ENCODE peak calls at places on chromosomes 12 and 14, in seven cellular contexts. C, D, T, S, U, X and L are unnamed samples.

GRCh38 chr14:99626041-99626648 is 18.8 kb upstream of the HHIPL1 start:
- DNase-seq in U (no peak), X (no peak), D (no peak), C (no peak), S (no peak), T (no peak), L (no peak)

GRCh38 chr12:88946377-88946997 is 366.2 kb upstream of the KITLG start:
- DNase-seq in T (no peak), U (no peak), C (no peak), D (peak), S (no peak), X (no peak), L (peak)

GRCh38 chr14:103753809-103754208 is 38.2 kb downstream of the ZFYVE21 start:
- DNase-seq in S (no peak), U (peak), D (no peak), X (no peak), C (peak), T (no peak), L (no peak)

GRCh38 chr12:129152291-129153075 is 299.2 kb downstream of the GLT1D1 start:
- DNase-seq in X (no peak), T (no peak), U (no peak), C (no peak), D (no peak), S (no peak), L (no peak)

GRCh38 chr12:126912111-126912510 is 1354.9 kb upstream of the TMEM132C start:
- DNase-seq in X (no peak), U (no peak), C (no peak), S (no peak), D (no peak), T (no peak), L (no peak)

GRCh38 chr12:27906658-27907473 is 65.7 kb downstream of the PTHLH start:
- DNase-seq in S (no peak), X (no peak), C (no peak), U (no peak), T (no peak), D (peak), L (no peak)

GRCh38 chr14:76169776-76170175 is 18.1 kb downstream of the GPATCH2L start:
- DNase-seq in U (no peak), C (no peak), X (no peak), D (no peak), S (no peak), T (no peak), L (no peak)

GRCh38 chr12:49017764-49018281 is 753 bp downstream of the PRKAG1 start:
- DNase-seq in D (peak), T (no peak), S (peak), U (peak), X (no peak), C (no peak), L (no peak)

GRCh38 chr12:126076515-126076914 is 1011.3 kb downstream of the AACS start:
- DNase-seq in U (no peak), C (no peak), S (no peak), T (no peak), D (no peak), X (no peak), L (no peak)

GRCh38 chr12:71780207-71780822 is 25.7 kb downstream of the RAB21 start:
- DNase-seq in U (peak), T (no peak), C (no peak), D (peak), S (peak), X (no peak), L (peak)

GRCh38 chr12:132483208-132483607 is 6.7 kb upstream of the FBRSL1 start:
- DNase-seq in C (no peak), T (no peak), S (no peak), X (no peak), D (no peak), U (no peak), L (no peak)

GRCh38 chr12:105212431-105212830 is 23.5 kb downstream of the APPL2 start:
- DNase-seq in U (no peak), X (no peak), D (peak), T (no peak), C (no peak), S (no peak), L (no peak)

GRCh38 chr12:10098762-10099161 is at the start of gene CLEC1A:
- DNase-seq in S (no peak), U (no peak), D (no peak), X (peak), T (no peak), C (no peak), L (peak)

GRCh38 chr14:36238666-36239363 is 62.3 kb upstream of the PTCSC3 start:
- DNase-seq in D (peak), X (peak), U (no peak), T (peak), C (no peak), S (no peak), L (no peak)

GRCh38 chr14:104227806-104228205 is 89.4 kb downstream of the KIF26A start:
- DNase-seq in C (no peak), T (no peak), U (peak), X (no peak), S (no peak), D (no peak), L (no peak)

GRCh38 chr14:70113211-70113610 is 75.5 kb downstream of the SLC8A3 start:
- DNase-seq in C (no peak), X (no peak), U (no peak), S (no peak), T (no peak), D (no peak), L (no peak)